ENCODE peak calls at places on chromosome 12, in ten cellular contexts. O is stimulated activated CD8-positive, alpha-beta memory T cell treated with anti-CD3 and anti-CD28 coated beads, Interleukin-15, amount 100 ng/mL, for 24 hours; N is caudate nucleus; K is ascending aorta; L is suprapubic skin; G is HTR-8/SVneo; F is GM12865; D is activated naive CD4-positive, alpha-beta T cell treated with anti-CD3 and anti-CD28 coated beads, Interleukin-2, amount 10 ng/mL, durations not matched to agents 7 days and 5 days; Y is AG09309; P is breast epithelium. V is an unnamed sample.
A peak's percentile ranks its signal among the peaks of the same experiment; 100 is the strongest.

GRCh38 chr12:123344086-123344485 is 20.6 kb downstream of the SBNO1 start:
- DNase-seq in L (no peak), F (no peak), O (no peak), K (no peak), P (no peak), N (no peak), G (no peak), Y (no peak), D (no peak), V (no peak)

GRCh38 chr12:43180242-43180641 is 371.8 kb downstream of the ADAMTS20 start:
- DNase-seq in F (no peak), K (no peak), P (no peak), N (no peak), Y (no peak), D (no peak), L (no peak), O (no peak), G (no peak), V (no peak)

GRCh38 chr12:47133981-47134380 is 54.2 kb upstream of the AMIGO2 start:
- DNase-seq in D (no peak), F (no peak), N (no peak), K (no peak), Y (no peak), L (no peak), G (no peak), P (no peak), O (no peak), V (no peak)

GRCh38 chr12:51270847-51271518 is 768 bp upstream of the SMAGP start:
- DNase-seq in P (no peak), N (no peak), Y (peak; percentile 65), K (no peak), G (peak; percentile 47), F (no peak), O (no peak), L (peak; percentile 10), D (no peak), V (no peak)

GRCh38 chr12:26271889-26272492 is 76.6 kb downstream of the SSPN start:
- DNase-seq in L (peak; percentile 80), O (no peak), G (peak; percentile 44), D (no peak), P (peak; percentile 77), N (no peak), K (peak; percentile 43), F (peak; percentile 84), Y (no peak), V (no peak)

GRCh38 chr12:44835641-44836379 is 40.3 kb downstream of the NELL2 start:
- DNase-seq in L (no peak), K (no peak), D (peak; percentile 35), F (no peak), Y (no peak), N (peak; percentile 36), O (no peak), P (no peak), G (no peak), V (no peak)

GRCh38 chr12:100229036-100229635 is 28.5 kb downstream of the ACTR6 start:
- DNase-seq in P (no peak), F (peak; percentile 36), L (no peak), K (no peak), G (peak; percentile 36), N (no peak), Y (no peak), D (no peak), O (no peak), V (no peak)

GRCh38 chr12:76083761-76084276 is 666 bp downstream of the NAP1L1 start:
- DNase-seq in N (peak; percentile 35), P (peak; percentile 47), O (peak; percentile 63), D (peak; percentile 84), L (peak; percentile 84), G (peak; percentile 49), Y (no peak), F (peak; percentile 80), K (no peak), V (peak; percentile 80)

GRCh38 chr12:65632131-65632855 is 192.0 kb upstream of the HMGA2 start:
- DNase-seq in D (no peak), P (no peak), L (no peak), O (no peak), G (no peak), N (no peak), Y (no peak), F (no peak), K (no peak), V (no peak)

GRCh38 chr12:117901631-117902030 is 67.2 kb downstream of the KSR2 start:
- DNase-seq in F (no peak), O (no peak), N (no peak), K (no peak), D (no peak), Y (no peak), G (no peak), P (no peak), L (no peak), V (no peak)

GRCh38 chr12:67068773-67069450 is 200.2 kb upstream of the CAND1 start:
- DNase-seq in Y (no peak), D (peak; percentile 63), O (peak; percentile 9), F (peak; percentile 24), N (no peak), L (no peak), P (no peak), K (no peak), G (peak; percentile 35), V (no peak)

GRCh38 chr12:120713861-120714482 is 3.7 kb downstream of the UNC119B start:
- DNase-seq in N (peak; percentile 67), Y (peak; percentile 50), G (peak; percentile 83), P (peak; percentile 33), D (peak; percentile 83), F (peak; percentile 88), K (no peak), O (no peak), L (peak; percentile 71), V (no peak)

GRCh38 chr12:9732966-9733461 is at the start of gene CLECL1:
- DNase-seq in G (no peak), K (no peak), O (no peak), L (no peak), F (peak; percentile 72), Y (no peak), P (no peak), N (no peak), D (no peak), V (no peak)

GRCh38 chr12:123268850-123269249 is 2.8 kb downstream of the CDK2AP1 start:
- DNase-seq in L (no peak), D (peak; percentile 16), K (no peak), Y (no peak), F (no peak), P (no peak), G (no peak), O (no peak), N (no peak), V (no peak)

GRCh38 chr12:115002434-115002833 is 318.5 kb upstream of the TBX3 start:
- DNase-seq in N (no peak), D (no peak), O (no peak), F (no peak), P (no peak), K (no peak), L (no peak), G (no peak), Y (no peak), V (no peak)

GRCh38 chr12:130104596-130105253 is 57.5 kb upstream of the FZD10 start:
- DNase-seq in D (no peak), K (no peak), G (no peak), L (no peak), F (no peak), O (no peak), Y (no peak), N (no peak), P (peak; percentile 39), V (no peak)

GRCh38 chr12:46531059-46531785 is 158.6 kb upstream of the SLC38A2 start:
- DNase-seq in O (no peak), Y (no peak), K (no peak), L (no peak), D (no peak), F (no peak), G (no peak), N (no peak), P (no peak), V (no peak)

GRCh38 chr12:47907851-47908454 is 3.2 kb upstream of the VDR start:
- DNase-seq in O (no peak), D (no peak), L (no peak), P (no peak), G (no peak), K (no peak), F (no peak), Y (no peak), N (no peak), V (no peak)

GRCh38 chr12:46555379-46555778 is 182.8 kb upstream of the SLC38A2 start:
- DNase-seq in F (no peak), N (no peak), D (no peak), L (no peak), K (no peak), Y (peak; percentile 83), G (no peak), O (no peak), P (no peak), V (no peak)

GRCh38 chr12:107368586-107368985 is 275.2 kb upstream of the CRY1 start:
- DNase-seq in K (no peak), D (peak; percentile 60), G (no peak), P (no peak), F (no peak), N (no peak), L (no peak), O (no peak), Y (no peak), V (no peak)

GRCh38 chr12:25005376-25005775 is 56.5 kb upstream of the BCAT1 start:
- DNase-seq in P (no peak), L (no peak), K (no peak), D (no peak), O (no peak), N (no peak), G (no peak), Y (no peak), F (peak; percentile 67), V (no peak)

GRCh38 chr12:57224278-57224972 is 5.1 kb upstream of the SHMT2 start:
- DNase-seq in P (no peak), F (no peak), G (no peak), D (no peak), K (no peak), O (no peak), N (no peak), Y (no peak), L (no peak), V (no peak)

GRCh38 chr12:21604245-21605101 is at the start of gene GYS2:
- DNase-seq in K (no peak), D (no peak), F (no peak), L (no peak), Y (no peak), N (no peak), O (no peak), P (no peak), G (no peak), V (no peak)

GRCh38 chr12:12158858-12159257 is 88.1 kb downstream of the BCL2L14 start:
- DNase-seq in P (no peak), Y (no peak), O (no peak), N (no peak), F (no peak), K (no peak), L (no peak), D (no peak), G (no peak), V (no peak)

GRCh38 chr12:111437816-111438454 is 32.2 kb downstream of the SH2B3 start:
- DNase-seq in G (peak; percentile 42), Y (no peak), O (no peak), P (no peak), F (no peak), D (peak; percentile 20), N (no peak), K (no peak), L (no peak), V (no peak)

GRCh38 chr12:29148958-29149690 is at the start of gene FAR2:
- DNase-seq in K (no peak), D (peak; percentile 70), Y (no peak), O (peak; percentile 16), L (peak; percentile 78), G (peak; percentile 5), P (no peak), F (peak; percentile 52), N (no peak), V (no peak)

GRCh38 chr12:6430124-6430989 is 14.4 kb upstream of the CD27 start:
- DNase-seq in K (peak; percentile 46), F (peak; percentile 71), G (peak; percentile 94), O (no peak), P (peak; percentile 64), N (no peak), Y (peak; percentile 98), L (peak; percentile 96), D (peak; percentile 29), V (peak; percentile 95)

GRCh38 chr12:26109343-26109841 is 15.4 kb downstream of the BHLHE41 start:
- DNase-seq in N (no peak), K (no peak), Y (no peak), P (no peak), F (no peak), L (peak; percentile 72), D (no peak), O (no peak), G (no peak), V (no peak)